ENCODE peak calls at places on chromosomes 3 and 15, in four cellular contexts. F is spleen, B is GM12878, Y is IMR-90. U is an unnamed sample.

GRCh38 chr15:97962263-97962662 is 1.8 kb downstream of the ARRDC4 start:
- DNase-seq in F (no peak), B (no peak), Y (no peak), U (no peak)

GRCh38 chr3:48411606-48412374 is 18.1 kb downstream of the PLXNB1 start:
- DNase-seq in F (peak), B (no peak), Y (no peak), U (no peak)

GRCh38 chr15:100034191-100034590 is 301.0 kb upstream of the LYSMD4 start:
- DNase-seq in F (no peak), B (no peak), Y (no peak), U (no peak)

GRCh38 chr3:140927711-140928110 is 13.9 kb upstream of the SLC25A36 start:
- DNase-seq in F (no peak), B (no peak), Y (no peak), U (no peak)

GRCh38 chr15:65824941-65825544 is 33.0 kb upstream of the DENND4A start:
- DNase-seq in F (no peak), B (no peak), Y (peak), U (no peak)

GRCh38 chr3:84967767-84968581 is 9.2 kb downstream of the CADM2 start:
- DNase-seq in F (no peak), B (no peak), Y (no peak), U (no peak)

GRCh38 chr3:127805026-127805753 is 17.1 kb downstream of the MGLL start:
- DNase-seq in F (no peak), B (no peak), Y (no peak), U (no peak)

GRCh38 chr3:4729061-4729973 is 236.2 kb downstream of the ITPR1 start:
- DNase-seq in F (no peak), B (no peak), Y (no peak), U (no peak)

GRCh38 chr3:69784854-69785523 is 45.7 kb downstream of the MITF start:
- DNase-seq in F (no peak), B (no peak), Y (peak), U (peak)

GRCh38 chr15:20409247-20409646 is 132.4 kb downstream of the GOLGA6L6 start:
- DNase-seq in F (no peak), B (no peak), Y (no peak), U (no peak)

GRCh38 chr3:128094295-128095151 is 29.1 kb downstream of the RUVBL1 start:
- DNase-seq in F (no peak), B (no peak), Y (peak), U (no peak)

GRCh38 chr3:170751083-170751893 is 118.7 kb downstream of the RPL22L1 start:
- DNase-seq in F (no peak), B (no peak), Y (peak), U (peak)

GRCh38 chr3:81692766-81693165 is 68.7 kb downstream of the GBE1 start:
- DNase-seq in F (no peak), B (no peak), Y (no peak), U (no peak)

GRCh38 chr15:22866066-22866465 is 27.6 kb downstream of the NIPA2 start:
- DNase-seq in F (no peak), B (no peak), Y (peak), U (no peak)

GRCh38 chr3:9630550-9631139 is 18.7 kb upstream of the MTMR14 start:
- DNase-seq in F (no peak), B (no peak), Y (no peak), U (no peak)

GRCh38 chr3:105334138-105334882 is 32.4 kb upstream of the ALCAM start:
- DNase-seq in F (no peak), B (no peak), Y (peak), U (no peak)

GRCh38 chr3:148880681-148881080 is 15.6 kb downstream of the CPA3 start:
- DNase-seq in F (no peak), B (no peak), Y (no peak), U (no peak)

GRCh38 chr3:51637941-51638471 is 33.0 kb upstream of the TEX264 start:
- DNase-seq in F (no peak), B (no peak), Y (peak), U (peak)

GRCh38 chr15:70337292-70338186 is 239.8 kb upstream of the TLE3 start:
- DNase-seq in F (no peak), B (no peak), Y (no peak), U (no peak)

GRCh38 chr3:13483286-13483685 is 3.2 kb downstream of the HDAC11 start:
- DNase-seq in F (peak), B (no peak), Y (no peak), U (no peak)

GRCh38 chr15:83115831-83116565 is 8.6 kb downstream of the TM6SF1 start:
- DNase-seq in F (no peak), B (peak), Y (no peak), U (no peak)

GRCh38 chr3:33146791-33147445 is 33.1 kb downstream of the CRTAP start:
- DNase-seq in F (no peak), B (no peak), Y (peak), U (no peak)

GRCh38 chr3:177345973-177346503 is 148.8 kb upstream of the TBL1XR1 start:
- DNase-seq in F (no peak), B (no peak), Y (no peak), U (no peak)

GRCh38 chr3:13638927-13639326 is 90.0 kb downstream of the FBLN2 start:
- DNase-seq in F (no peak), B (no peak), Y (no peak), U (no peak)

GRCh38 chr3:157282261-157283191 is 122.6 kb upstream of the CCNL1 start:
- DNase-seq in F (no peak), B (no peak), Y (peak), U (peak)

GRCh38 chr3:183253364-183253960 is 409 bp downstream of the B3GNT5 start:
- DNase-seq in F (peak), B (no peak), Y (peak), U (peak)
- TF ChIP-seq POLR2A in F (no peak), B (no peak), Y (no peak), U (no peak)

DNA sequence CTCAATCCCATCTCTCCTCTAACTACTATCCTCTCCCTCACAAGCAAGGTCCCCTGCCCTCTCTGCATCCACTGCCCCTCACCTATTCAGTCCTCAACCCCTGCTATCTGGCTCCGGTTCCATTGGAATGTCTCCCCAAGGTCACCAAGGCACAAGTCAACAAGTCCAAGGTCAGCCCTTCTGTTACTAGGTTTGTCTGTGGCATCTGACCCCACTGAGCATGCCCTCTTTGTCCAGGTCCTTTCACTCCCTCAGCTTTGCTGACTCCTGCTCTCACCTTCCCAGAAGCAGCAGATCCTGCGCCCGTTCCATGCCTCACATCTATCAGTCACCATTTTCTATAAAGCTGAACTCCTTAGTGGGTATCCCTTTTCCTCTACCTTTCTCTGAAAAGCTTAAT is 8.3 kb upstream of the SEMA7A start:
- DNase-seq in F (peak), B (no peak), Y (no peak), U (no peak)
- TF ChIP-seq POLR2A in F (no peak), B (no peak), Y (no peak), U (no peak)

GRCh38 chr3:186782542-186783069 is 771 bp upstream of the EIF4A2 start:
- DNase-seq in F (no peak), B (no peak), Y (no peak), U (peak)

GRCh38 chr3:186784820-186785516 is 1.6 kb downstream of the EIF4A2 start:
- DNase-seq in F (no peak), B (no peak), Y (no peak), U (no peak)

GRCh38 chr3:186783070-186783730 is at the start of gene EIF4A2:
- DNase-seq in F (peak), B (no peak), Y (peak), U (peak)

GRCh38 chr3:186785517-186786018 is 2.2 kb downstream of the EIF4A2 start:
- DNase-seq in F (no peak), B (no peak), Y (no peak), U (no peak)

GRCh38 chr3:186783731-186784515 is 546 bp downstream of the EIF4A2 start:
- DNase-seq in F (peak), B (no peak), Y (peak), U (peak)
- TF ChIP-seq POLR2A in F (no peak), B (peak), Y (no peak), U (peak)

GRCh38 chr15:67594793-67595192 is 52.3 kb downstream of the MAP2K5 start:
- DNase-seq in F (no peak), B (no peak), Y (no peak), U (no peak)

GRCh38 chr15:67590191-67590590 is 47.7 kb downstream of the MAP2K5 start:
- DNase-seq in F (no peak), B (no peak), Y (no peak), U (no peak)

GRCh38 chr15:67595572-67595971 is 53.1 kb downstream of the MAP2K5 start:
- DNase-seq in F (no peak), B (no peak), Y (no peak), U (no peak)

GRCh38 chr15:67593561-67593960 is 51.1 kb downstream of the MAP2K5 start:
- DNase-seq in F (no peak), B (no peak), Y (no peak), U (no peak)

DNA sequence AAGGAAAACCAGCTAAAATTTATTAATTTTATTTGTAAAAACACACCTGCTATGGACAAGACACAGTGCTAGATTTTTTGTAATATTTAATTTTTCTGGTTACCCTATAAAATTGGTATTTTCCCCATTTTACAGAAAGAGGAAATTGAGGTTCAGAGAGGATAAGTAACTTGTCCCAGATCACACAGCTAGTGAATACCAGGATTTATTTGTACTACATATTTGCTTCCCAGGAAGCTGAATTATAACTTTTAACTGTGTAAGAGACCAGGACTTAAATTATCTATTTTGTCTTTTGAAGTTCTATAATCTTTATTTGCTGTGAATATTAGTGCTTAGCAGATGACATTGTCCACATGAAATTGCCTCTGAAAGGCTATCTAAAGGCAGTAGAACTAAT is 49.7 kb downstream of the MAP2K5 start:
- DNase-seq in F (no peak), B (no peak), Y (no peak), U (no peak)
- TF ChIP-seq POLR2A in F (no peak), B (no peak), Y (no peak), U (no peak)

GRCh38 chr3:183635431-183636220 is at the start of gene KLHL24:
- DNase-seq in F (peak), B (peak), Y (peak), U (peak)
- TF ChIP-seq POLR2A in F (peak), B (peak), Y (peak), U (no peak)

GRCh38 chr15:90871716-90872480 is 3.5 kb downstream of the FURIN start:
- DNase-seq in F (peak), B (no peak), Y (no peak), U (no peak)

GRCh38 chr15:90873488-90873997 is 5.2 kb downstream of the FURIN start:
- DNase-seq in F (no peak), B (no peak), Y (no peak), U (no peak)

GRCh38 chr15:90871097-90871715 is 2.8 kb downstream of the FURIN start:
- DNase-seq in F (peak), B (no peak), Y (no peak), U (no peak)

GRCh38 chr15:90873998-90874605 is 5.7 kb downstream of the FURIN start:
- DNase-seq in F (peak), B (no peak), Y (no peak), U (no peak)

DNA sequence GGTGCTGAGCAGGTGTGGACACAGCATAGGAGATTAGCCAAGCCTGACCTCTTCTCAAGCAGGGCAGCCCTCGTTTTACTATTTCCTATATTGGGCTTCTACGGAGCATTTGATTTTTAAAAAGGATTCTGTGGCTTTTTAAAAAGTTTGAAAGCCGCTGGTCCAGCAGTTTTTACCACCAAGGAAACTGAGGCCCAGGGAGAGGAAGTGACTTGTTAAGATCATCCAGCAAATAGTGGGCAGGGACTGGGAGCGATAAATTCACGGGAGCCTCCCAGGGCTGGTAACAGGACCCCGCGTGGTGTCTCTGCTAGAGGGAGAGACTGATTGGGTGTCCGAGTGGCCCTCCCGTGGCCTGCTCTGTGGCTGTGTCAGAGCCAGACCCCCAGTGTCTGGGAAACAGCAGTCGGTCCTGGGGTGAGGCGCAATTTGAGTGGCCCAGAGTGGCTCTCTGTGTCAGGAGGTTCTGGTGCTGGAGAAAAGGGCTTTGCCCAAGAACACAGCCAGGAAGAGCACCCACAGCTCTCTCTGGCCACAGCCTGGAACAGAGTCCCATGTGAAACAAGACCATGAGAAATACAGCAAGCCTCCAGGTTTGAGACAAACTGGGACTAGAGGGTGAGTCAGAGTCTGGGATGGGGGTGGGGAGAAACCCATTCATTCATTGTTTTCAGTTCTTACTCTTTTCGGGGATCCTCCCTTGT is 4.2 kb downstream of the FURIN start:
- DNase-seq in F (peak), B (no peak), Y (peak), U (peak)
- TF ChIP-seq POLR2A in F (no peak), B (peak), Y (peak), U (peak)

GRCh38 chr3:150251654-150252053 is 156.4 kb upstream of the TSC22D2 start:
- DNase-seq in F (no peak), B (no peak), Y (peak), U (no peak)
- TF ChIP-seq POLR2A in F (no peak), B (no peak), Y (no peak), U (no peak)

GRCh38 chr3:114400369-114400768 is 106.5 kb downstream of the TIGIT start:
- DNase-seq in F (no peak), B (no peak), Y (no peak), U (no peak)

GRCh38 chr3:114392831-114393230 is 99.0 kb downstream of the TIGIT start:
- DNase-seq in F (no peak), B (no peak), Y (no peak), U (no peak)

GRCh38 chr3:114389156-114389555 is 95.3 kb downstream of the TIGIT start:
- DNase-seq in F (no peak), B (no peak), Y (no peak), U (no peak)

GRCh38 chr3:114393367-114394072 is 99.7 kb downstream of the TIGIT start:
- DNase-seq in F (no peak), B (no peak), Y (no peak), U (no peak)

GRCh38 chr3:114394551-114394950 is 100.7 kb downstream of the TIGIT start:
- DNase-seq in F (no peak), B (no peak), Y (no peak), U (no peak)
- TF ChIP-seq POLR2A in F (no peak), B (no peak), Y (no peak), U (no peak)